ENCODE peak calls at places on chromosome 9, in eight cellular contexts. One of them, this sample, is unnamed.

GRCh38 chr9:88722753-88723152 is 187.8 kb downstream of the NXNL2 start:
- DNase-seq in thoracic aorta: no peak
- DNase-seq in activated CD8-positive, alpha-beta T cell treated with anti-CD3 and anti-CD28 coated beads for 36 hours: no peak
- DNase-seq in AG09309: no peak
- DNase-seq in neural progenitor cell: no peak
- DNase-seq in fibroblast of lung: no peak
- DNase-seq in glutamatergic neuron: no peak
- DNase-seq in RWPE2: no peak
- DNase-seq in this sample: no peak

GRCh38 chr9:37801287-37801850 is 772 bp downstream of the DCAF10 start:
- DNase-seq in thoracic aorta: peak
- DNase-seq in activated CD8-positive, alpha-beta T cell treated with anti-CD3 and anti-CD28 coated beads for 36 hours: peak
- DNase-seq in AG09309: no peak
- DNase-seq in neural progenitor cell: peak
- DNase-seq in fibroblast of lung: peak
- DNase-seq in glutamatergic neuron: peak
- DNase-seq in RWPE2: no peak
- DNase-seq in this sample: no peak

GRCh38 chr9:68533678-68534077 is 7.0 kb downstream of the TMEM252 start:
- DNase-seq in thoracic aorta: no peak
- DNase-seq in activated CD8-positive, alpha-beta T cell treated with anti-CD3 and anti-CD28 coated beads for 36 hours: no peak
- DNase-seq in AG09309: no peak
- DNase-seq in neural progenitor cell: no peak
- DNase-seq in fibroblast of lung: no peak
- DNase-seq in glutamatergic neuron: no peak
- DNase-seq in RWPE2: no peak
- DNase-seq in this sample: no peak

GRCh38 chr9:114092336-114092735 is 6.8 kb downstream of the KIF12 start:
- DNase-seq in thoracic aorta: no peak
- DNase-seq in activated CD8-positive, alpha-beta T cell treated with anti-CD3 and anti-CD28 coated beads for 36 hours: no peak
- DNase-seq in AG09309: no peak
- DNase-seq in neural progenitor cell: no peak
- DNase-seq in fibroblast of lung: no peak
- DNase-seq in glutamatergic neuron: no peak
- DNase-seq in RWPE2: peak
- DNase-seq in this sample: no peak

GRCh38 chr9:98172604-98173003 is 19.8 kb downstream of the CORO2A start:
- DNase-seq in thoracic aorta: no peak
- DNase-seq in activated CD8-positive, alpha-beta T cell treated with anti-CD3 and anti-CD28 coated beads for 36 hours: no peak
- DNase-seq in AG09309: no peak
- DNase-seq in neural progenitor cell: peak
- DNase-seq in fibroblast of lung: no peak
- DNase-seq in glutamatergic neuron: no peak
- DNase-seq in RWPE2: no peak
- DNase-seq in this sample: no peak

GRCh38 chr9:87594218-87594617 is 96.6 kb downstream of the DAPK1 start:
- DNase-seq in thoracic aorta: no peak
- DNase-seq in activated CD8-positive, alpha-beta T cell treated with anti-CD3 and anti-CD28 coated beads for 36 hours: no peak
- DNase-seq in AG09309: no peak
- DNase-seq in neural progenitor cell: no peak
- DNase-seq in fibroblast of lung: peak
- DNase-seq in glutamatergic neuron: no peak
- DNase-seq in RWPE2: no peak
- DNase-seq in this sample: no peak

GRCh38 chr9:33164138-33164809 is 2.9 kb downstream of the B4GALT1 start:
- DNase-seq in thoracic aorta: no peak
- DNase-seq in activated CD8-positive, alpha-beta T cell treated with anti-CD3 and anti-CD28 coated beads for 36 hours: peak
- DNase-seq in AG09309: no peak
- DNase-seq in neural progenitor cell: no peak
- DNase-seq in fibroblast of lung: no peak
- DNase-seq in glutamatergic neuron: no peak
- DNase-seq in RWPE2: no peak
- DNase-seq in this sample: no peak

GRCh38 chr9:127197861-127198430 is 66.6 kb upstream of the GARNL3 start:
- DNase-seq in thoracic aorta: no peak
- DNase-seq in activated CD8-positive, alpha-beta T cell treated with anti-CD3 and anti-CD28 coated beads for 36 hours: no peak
- DNase-seq in AG09309: no peak
- DNase-seq in neural progenitor cell: no peak
- DNase-seq in fibroblast of lung: no peak
- DNase-seq in glutamatergic neuron: no peak
- DNase-seq in RWPE2: no peak
- DNase-seq in this sample: no peak

GRCh38 chr9:3455088-3455487 is 70.7 kb downstream of the RFX3 start:
- DNase-seq in thoracic aorta: no peak
- DNase-seq in activated CD8-positive, alpha-beta T cell treated with anti-CD3 and anti-CD28 coated beads for 36 hours: no peak
- DNase-seq in AG09309: no peak
- DNase-seq in neural progenitor cell: no peak
- DNase-seq in fibroblast of lung: no peak
- DNase-seq in glutamatergic neuron: no peak
- DNase-seq in RWPE2: no peak
- DNase-seq in this sample: no peak

GRCh38 chr9:27538668-27539067 is 9.1 kb upstream of the MOB3B start:
- DNase-seq in thoracic aorta: no peak
- DNase-seq in activated CD8-positive, alpha-beta T cell treated with anti-CD3 and anti-CD28 coated beads for 36 hours: no peak
- DNase-seq in AG09309: no peak
- DNase-seq in neural progenitor cell: no peak
- DNase-seq in fibroblast of lung: no peak
- DNase-seq in glutamatergic neuron: no peak
- DNase-seq in RWPE2: no peak
- DNase-seq in this sample: no peak

GRCh38 chr9:19788614-19789271 is at the start of gene SLC24A2:
- DNase-seq in thoracic aorta: no peak
- DNase-seq in activated CD8-positive, alpha-beta T cell treated with anti-CD3 and anti-CD28 coated beads for 36 hours: no peak
- DNase-seq in AG09309: no peak
- DNase-seq in neural progenitor cell: peak
- DNase-seq in fibroblast of lung: no peak
- DNase-seq in glutamatergic neuron: peak
- DNase-seq in RWPE2: no peak
- DNase-seq in this sample: peak

GRCh38 chr9:132638240-132638639 is 31.5 kb downstream of the DDX31 start:
- DNase-seq in thoracic aorta: no peak
- DNase-seq in activated CD8-positive, alpha-beta T cell treated with anti-CD3 and anti-CD28 coated beads for 36 hours: no peak
- DNase-seq in AG09309: peak
- DNase-seq in neural progenitor cell: no peak
- DNase-seq in fibroblast of lung: no peak
- DNase-seq in glutamatergic neuron: no peak
- DNase-seq in RWPE2: no peak
- DNase-seq in this sample: no peak

GRCh38 chr9:136665111-136665703 is 2.5 kb downstream of the EGFL7 start:
- DNase-seq in thoracic aorta: no peak
- DNase-seq in activated CD8-positive, alpha-beta T cell treated with anti-CD3 and anti-CD28 coated beads for 36 hours: peak
- DNase-seq in AG09309: no peak
- DNase-seq in neural progenitor cell: peak
- DNase-seq in fibroblast of lung: peak
- DNase-seq in glutamatergic neuron: no peak
- DNase-seq in RWPE2: no peak
- DNase-seq in this sample: peak

GRCh38 chr9:113559834-113560620 is 96.5 kb downstream of the RGS3 start:
- DNase-seq in thoracic aorta: no peak
- DNase-seq in activated CD8-positive, alpha-beta T cell treated with anti-CD3 and anti-CD28 coated beads for 36 hours: no peak
- DNase-seq in AG09309: no peak
- DNase-seq in neural progenitor cell: no peak
- DNase-seq in fibroblast of lung: no peak
- DNase-seq in glutamatergic neuron: no peak
- DNase-seq in RWPE2: peak
- DNase-seq in this sample: no peak

GRCh38 chr9:108002296-108003056 is 512.9 kb upstream of the KLF4 start:
- DNase-seq in thoracic aorta: no peak
- DNase-seq in activated CD8-positive, alpha-beta T cell treated with anti-CD3 and anti-CD28 coated beads for 36 hours: no peak
- DNase-seq in AG09309: no peak
- DNase-seq in neural progenitor cell: no peak
- DNase-seq in fibroblast of lung: no peak
- DNase-seq in glutamatergic neuron: no peak
- DNase-seq in RWPE2: no peak
- DNase-seq in this sample: no peak

GRCh38 chr9:131545786-131546335 is 538 bp downstream of the PRRT1B start:
- DNase-seq in thoracic aorta: no peak
- DNase-seq in activated CD8-positive, alpha-beta T cell treated with anti-CD3 and anti-CD28 coated beads for 36 hours: no peak
- DNase-seq in AG09309: no peak
- DNase-seq in neural progenitor cell: no peak
- DNase-seq in fibroblast of lung: no peak
- DNase-seq in glutamatergic neuron: peak
- DNase-seq in RWPE2: no peak
- DNase-seq in this sample: no peak

GRCh38 chr9:131543141-131543540 is 2.2 kb upstream of the PRRT1B start:
- DNase-seq in thoracic aorta: no peak
- DNase-seq in activated CD8-positive, alpha-beta T cell treated with anti-CD3 and anti-CD28 coated beads for 36 hours: no peak
- DNase-seq in AG09309: no peak
- DNase-seq in neural progenitor cell: no peak
- DNase-seq in fibroblast of lung: no peak
- DNase-seq in glutamatergic neuron: no peak
- DNase-seq in RWPE2: no peak
- DNase-seq in this sample: no peak

GRCh38 chr9:131545003-131545785 is at the start of gene PRRT1B:
- DNase-seq in thoracic aorta: no peak
- DNase-seq in activated CD8-positive, alpha-beta T cell treated with anti-CD3 and anti-CD28 coated beads for 36 hours: no peak
- DNase-seq in AG09309: no peak
- DNase-seq in neural progenitor cell: no peak
- DNase-seq in fibroblast of lung: no peak
- DNase-seq in glutamatergic neuron: no peak
- DNase-seq in RWPE2: no peak
- DNase-seq in this sample: no peak

GRCh38 chr9:131552030-131552429 is 6.7 kb downstream of the PRRT1B start:
- DNase-seq in thoracic aorta: no peak
- DNase-seq in activated CD8-positive, alpha-beta T cell treated with anti-CD3 and anti-CD28 coated beads for 36 hours: no peak
- DNase-seq in AG09309: no peak
- DNase-seq in neural progenitor cell: no peak
- DNase-seq in fibroblast of lung: no peak
- DNase-seq in glutamatergic neuron: no peak
- DNase-seq in RWPE2: no peak
- DNase-seq in this sample: no peak

DNA sequence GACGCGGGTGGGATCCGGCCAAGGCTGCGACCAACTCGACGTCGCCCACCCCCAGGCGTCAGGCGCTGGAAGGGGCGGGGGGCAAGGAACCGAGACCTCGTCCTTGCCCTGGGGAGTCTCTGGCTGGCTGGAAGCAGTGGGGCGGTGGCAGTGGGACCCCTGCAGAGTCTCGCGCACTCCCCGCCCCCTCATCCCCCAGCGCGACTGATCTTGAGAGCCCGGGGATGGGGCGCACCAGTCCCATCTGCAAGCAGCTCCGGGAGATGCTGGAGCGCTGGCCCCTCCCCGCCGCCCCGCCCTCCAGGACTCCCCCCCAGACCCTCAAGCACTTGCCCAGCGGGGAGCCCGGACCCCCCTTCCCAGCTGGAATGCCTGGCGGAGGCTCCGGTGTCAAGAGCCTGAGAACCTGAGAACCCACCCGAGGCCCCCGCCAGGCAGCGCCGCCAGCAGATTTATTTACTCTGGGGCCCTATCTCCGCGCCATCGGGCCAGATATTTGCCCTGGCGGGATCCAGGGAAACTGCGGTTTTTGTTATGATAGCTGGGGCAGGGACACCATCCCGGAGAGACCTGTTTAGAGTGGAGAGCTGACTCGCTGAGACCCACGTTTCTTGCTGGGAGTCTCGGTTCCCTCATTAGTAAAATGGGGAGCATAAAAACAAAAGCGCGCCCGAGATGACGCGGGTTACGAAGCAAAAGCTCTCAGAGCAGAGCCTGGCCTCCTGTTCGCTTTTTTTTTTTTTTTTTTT is 1.2 kb downstream of the PRRT1B start:
- DNase-seq in thoracic aorta: no peak
- DNase-seq in activated CD8-positive, alpha-beta T cell treated with anti-CD3 and anti-CD28 coated beads for 36 hours: peak
- DNase-seq in AG09309: no peak
- DNase-seq in neural progenitor cell: no peak
- DNase-seq in fibroblast of lung: peak
- DNase-seq in glutamatergic neuron: peak
- DNase-seq in RWPE2: no peak
- DNase-seq in this sample: no peak
- TF ChIP-seq CTCF in thoracic aorta: peak
- TF ChIP-seq CTCF in activated CD8-positive, alpha-beta T cell treated with anti-CD3 and anti-CD28 coated beads for 36 hours: no peak
- TF ChIP-seq CTCF in AG09309: no peak
- TF ChIP-seq CTCF in neural progenitor cell: no peak
- TF ChIP-seq CTCF in fibroblast of lung: peak
- TF ChIP-seq CTCF in glutamatergic neuron: no peak
- TF ChIP-seq CTCF in RWPE2: no peak
- TF ChIP-seq CTCF in this sample: peak

GRCh38 chr9:72871685-72872084 is 81.2 kb downstream of the ALDH1A1 start:
- DNase-seq in thoracic aorta: no peak
- DNase-seq in activated CD8-positive, alpha-beta T cell treated with anti-CD3 and anti-CD28 coated beads for 36 hours: no peak
- DNase-seq in AG09309: no peak
- DNase-seq in neural progenitor cell: peak
- DNase-seq in fibroblast of lung: no peak
- DNase-seq in glutamatergic neuron: no peak
- DNase-seq in RWPE2: no peak
- DNase-seq in this sample: no peak
- TF ChIP-seq CTCF in thoracic aorta: no peak
- TF ChIP-seq CTCF in activated CD8-positive, alpha-beta T cell treated with anti-CD3 and anti-CD28 coated beads for 36 hours: no peak
- TF ChIP-seq CTCF in AG09309: peak
- TF ChIP-seq CTCF in neural progenitor cell: peak
- TF ChIP-seq CTCF in fibroblast of lung: peak
- TF ChIP-seq CTCF in glutamatergic neuron: peak
- TF ChIP-seq CTCF in RWPE2: peak
- TF ChIP-seq CTCF in this sample: peak

GRCh38 chr9:129617167-129617566 is 3.7 kb downstream of the C9orf50 start:
- DNase-seq in thoracic aorta: no peak
- DNase-seq in activated CD8-positive, alpha-beta T cell treated with anti-CD3 and anti-CD28 coated beads for 36 hours: peak
- DNase-seq in AG09309: no peak
- DNase-seq in neural progenitor cell: peak
- DNase-seq in fibroblast of lung: peak
- DNase-seq in glutamatergic neuron: no peak
- DNase-seq in RWPE2: no peak
- DNase-seq in this sample: no peak
- TF ChIP-seq CTCF in thoracic aorta: no peak
- TF ChIP-seq CTCF in activated CD8-positive, alpha-beta T cell treated with anti-CD3 and anti-CD28 coated beads for 36 hours: peak
- TF ChIP-seq CTCF in AG09309: peak
- TF ChIP-seq CTCF in neural progenitor cell: peak
- TF ChIP-seq CTCF in fibroblast of lung: peak
- TF ChIP-seq CTCF in glutamatergic neuron: no peak
- TF ChIP-seq CTCF in RWPE2: peak
- TF ChIP-seq CTCF in this sample: peak

DNA sequence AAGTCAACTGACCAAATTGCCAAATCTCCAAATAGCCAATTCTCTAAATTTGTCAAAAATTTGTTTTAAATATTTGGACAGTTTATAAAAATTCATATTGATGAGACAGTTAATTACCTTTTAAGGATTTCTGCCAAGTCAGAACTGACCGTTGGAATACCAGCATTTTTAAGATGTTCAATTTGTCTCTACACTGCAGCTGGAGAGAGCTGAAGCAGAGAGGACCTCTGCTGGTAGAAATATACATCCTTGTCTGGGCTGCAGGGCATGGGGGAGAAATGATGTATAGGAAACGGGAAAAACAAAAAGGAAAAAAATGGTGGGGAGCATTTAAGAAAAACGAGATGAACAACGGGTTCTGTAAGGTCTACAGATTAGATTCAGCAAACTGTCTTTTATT is 16.8 kb downstream of the NR6A1 start:
- DNase-seq in thoracic aorta: no peak
- DNase-seq in activated CD8-positive, alpha-beta T cell treated with anti-CD3 and anti-CD28 coated beads for 36 hours: no peak
- DNase-seq in AG09309: no peak
- DNase-seq in neural progenitor cell: no peak
- DNase-seq in fibroblast of lung: peak
- DNase-seq in glutamatergic neuron: no peak
- DNase-seq in RWPE2: no peak
- DNase-seq in this sample: no peak
- TF ChIP-seq CTCF in thoracic aorta: no peak
- TF ChIP-seq CTCF in activated CD8-positive, alpha-beta T cell treated with anti-CD3 and anti-CD28 coated beads for 36 hours: no peak
- TF ChIP-seq CTCF in AG09309: peak
- TF ChIP-seq CTCF in neural progenitor cell: peak
- TF ChIP-seq CTCF in fibroblast of lung: peak
- TF ChIP-seq CTCF in glutamatergic neuron: no peak
- TF ChIP-seq CTCF in RWPE2: peak
- TF ChIP-seq CTCF in this sample: peak

GRCh38 chr9:5073701-5074100 is 88.6 kb downstream of the JAK2 start:
- DNase-seq in thoracic aorta: no peak
- DNase-seq in activated CD8-positive, alpha-beta T cell treated with anti-CD3 and anti-CD28 coated beads for 36 hours: no peak
- DNase-seq in AG09309: no peak
- DNase-seq in neural progenitor cell: no peak
- DNase-seq in fibroblast of lung: no peak
- DNase-seq in glutamatergic neuron: no peak
- DNase-seq in RWPE2: no peak
- DNase-seq in this sample: no peak
- TF ChIP-seq CTCF in thoracic aorta: no peak
- TF ChIP-seq CTCF in activated CD8-positive, alpha-beta T cell treated with anti-CD3 and anti-CD28 coated beads for 36 hours: no peak
- TF ChIP-seq CTCF in AG09309: no peak
- TF ChIP-seq CTCF in neural progenitor cell: no peak
- TF ChIP-seq CTCF in fibroblast of lung: no peak
- TF ChIP-seq CTCF in glutamatergic neuron: no peak
- TF ChIP-seq CTCF in RWPE2: no peak
- TF ChIP-seq CTCF in this sample: no peak

This sample was measured in neural crest cell.